ENCODE peak calls at places on chromosome 10, in seven cellular contexts. B, X, L, W, J, K and G are unnamed samples.

GRCh38 chr10:29609696-29610095 is 25.1 kb downstream of the SVIL start:
- DNase-seq in J (no peak), X (no peak), B (no peak), K (peak), W (no peak), L (no peak), G (no peak)

GRCh38 chr10:116688241-116688711 is 54.1 kb downstream of the HSPA12A start:
- DNase-seq in L (no peak), J (peak), B (no peak), W (no peak), K (peak), X (no peak), G (no peak)

GRCh38 chr10:95260397-95260881 is 30.4 kb downstream of the PDLIM1 start:
- DNase-seq in J (no peak), K (no peak), B (no peak), L (peak), X (peak), W (no peak), G (no peak)

GRCh38 chr10:29026065-29026797 is 262.6 kb upstream of the LYZL1 start:
- DNase-seq in W (no peak), L (no peak), J (peak), X (no peak), K (no peak), B (no peak), G (no peak)

GRCh38 chr10:114404171-114405010 is at the start of gene AFAP1L2:
- DNase-seq in L (no peak), B (no peak), X (no peak), W (no peak), K (peak), J (peak), G (peak)

GRCh38 chr10:28492093-28492492 is 40.8 kb upstream of the WAC start:
- DNase-seq in W (no peak), B (no peak), X (no peak), K (no peak), J (no peak), L (no peak), G (no peak)

GRCh38 chr10:75229961-75230360 is 5.8 kb downstream of the COMTD1 start:
- DNase-seq in W (no peak), J (no peak), B (no peak), X (no peak), L (no peak), K (no peak), G (no peak)

GRCh38 chr10:88437411-88437810 is 145.7 kb downstream of the RNLS start:
- DNase-seq in K (no peak), B (no peak), J (no peak), X (no peak), W (no peak), L (no peak), G (no peak)

GRCh38 chr10:96606946-96607345 is 20.1 kb upstream of the TM9SF3 start:
- DNase-seq in X (no peak), L (no peak), W (no peak), J (no peak), B (no peak), K (no peak), G (no peak)

GRCh38 chr10:50417486-50417905 is 166.2 kb upstream of the ASAH2 start:
- DNase-seq in W (no peak), B (no peak), K (no peak), X (no peak), L (no peak), J (peak), G (no peak)

GRCh38 chr10:50393784-50394183 is 142.5 kb upstream of the ASAH2 start:
- DNase-seq in K (no peak), L (no peak), B (no peak), W (no peak), X (no peak), J (no peak), G (no peak)

GRCh38 chr10:30434273-30435067 is 486 bp downstream of the MAP3K8 start:
- DNase-seq in W (peak), X (no peak), J (peak), K (peak), B (peak), L (peak), G (peak)

GRCh38 chr10:45502458-45502857 is 128.4 kb downstream of the ALOX5 start:
- DNase-seq in X (no peak), K (no peak), L (no peak), B (no peak), W (no peak), J (no peak), G (no peak)

GRCh38 chr10:114306116-114306973 is 67.3 kb downstream of the VWA2 start:
- DNase-seq in B (no peak), L (no peak), K (peak), W (peak), X (peak), J (no peak), G (no peak)

GRCh38 chr10:67017218-67017617 is 91.4 kb downstream of the LRRTM3 start:
- DNase-seq in W (no peak), B (no peak), L (no peak), X (no peak), J (no peak), K (no peak), G (no peak)

GRCh38 chr10:69972951-69973350 is 79.7 kb upstream of the MACROH2A2 start:
- DNase-seq in W (no peak), B (no peak), X (no peak), K (no peak), J (no peak), L (peak), G (no peak)

GRCh38 chr10:9608592-9608991 is 1409.1 kb upstream of the CELF2 start:
- DNase-seq in L (no peak), K (no peak), W (no peak), B (no peak), X (no peak), J (peak), G (no peak)

GRCh38 chr10:13521021-13521420 is 7.8 kb downstream of the BEND7 start:
- DNase-seq in B (no peak), X (no peak), L (no peak), K (no peak), W (no peak), J (no peak), G (no peak)

GRCh38 chr10:88991161-88991899 is 732 bp downstream of the FAS start:
- DNase-seq in J (peak), W (peak), X (no peak), K (peak), L (no peak), B (peak), G (peak)

GRCh38 chr10:62019013-62019684 is 117.7 kb downstream of the ARID5B start:
- DNase-seq in X (no peak), B (no peak), W (no peak), J (no peak), K (no peak), L (no peak), G (no peak)

GRCh38 chr10:102657984-102658724 is 13.9 kb downstream of the TRIM8 start:
- DNase-seq in K (peak), L (no peak), J (no peak), X (no peak), W (peak), B (peak), G (peak)
- TF ChIP-seq POLR2AphosphoS5 in K (no peak), L (no peak), J (no peak), X (no peak), W (peak), B (peak), G (peak)

GRCh38 chr10:79354615-79355014 is 7.3 kb downstream of the PPIF start:
- DNase-seq in J (no peak), W (no peak), B (no peak), K (no peak), L (no peak), X (no peak), G (no peak)

GRCh38 chr10:79353000-79353406 is 5.7 kb downstream of the PPIF start:
- DNase-seq in W (no peak), B (no peak), X (no peak), L (no peak), J (no peak), K (no peak), G (no peak)

GRCh38 chr10:79355420-79356010 is 8.2 kb downstream of the PPIF start:
- DNase-seq in L (no peak), J (no peak), W (no peak), K (no peak), X (no peak), B (no peak), G (no peak)

GRCh38 chr10:79353726-79354125 is 6.5 kb downstream of the PPIF start:
- DNase-seq in J (no peak), X (no peak), W (no peak), K (no peak), L (no peak), B (no peak), G (no peak)

GRCh38 chr10:79354141-79354540 is 6.9 kb downstream of the PPIF start:
- DNase-seq in X (no peak), K (no peak), L (no peak), B (no peak), J (no peak), W (no peak), G (no peak)
- TF ChIP-seq POLR2AphosphoS5 in X (no peak), K (no peak), L (no peak), B (no peak), J (no peak), W (no peak), G (no peak)

GRCh38 chr10:80196270-80196949 is 8.9 kb downstream of the ANXA11 start:
- DNase-seq in W (peak), K (no peak), B (no peak), L (no peak), J (no peak), X (no peak), G (peak)
- TF ChIP-seq POLR2AphosphoS5 in W (peak), K (peak), B (no peak), L (peak), J (no peak), X (no peak), G (peak)

GRCh38 chr10:80204193-80204714 is 1.1 kb downstream of the ANXA11 start:
- DNase-seq in L (no peak), X (no peak), J (peak), W (peak), K (no peak), B (peak), G (peak)
- TF ChIP-seq POLR2AphosphoS5 in L (no peak), X (no peak), J (peak), W (no peak), K (no peak), B (no peak), G (peak)

GRCh38 chr10:122190553-122190952 is 80.5 kb upstream of the BTBD16 start:
- DNase-seq in W (no peak), K (no peak), X (no peak), J (no peak), L (no peak), B (no peak), G (peak)
- TF ChIP-seq POLR2AphosphoS5 in W (no peak), K (peak), X (no peak), J (no peak), L (peak), B (no peak), G (peak)

GRCh38 chr10:17062009-17062408 is 67.6 kb downstream of the CUBN start:
- DNase-seq in W (no peak), L (no peak), K (no peak), B (no peak), X (no peak), J (no peak), G (no peak)
- TF ChIP-seq POLR2AphosphoS5 in W (no peak), L (no peak), K (peak), B (no peak), X (no peak), J (no peak), G (no peak)

DNA sequence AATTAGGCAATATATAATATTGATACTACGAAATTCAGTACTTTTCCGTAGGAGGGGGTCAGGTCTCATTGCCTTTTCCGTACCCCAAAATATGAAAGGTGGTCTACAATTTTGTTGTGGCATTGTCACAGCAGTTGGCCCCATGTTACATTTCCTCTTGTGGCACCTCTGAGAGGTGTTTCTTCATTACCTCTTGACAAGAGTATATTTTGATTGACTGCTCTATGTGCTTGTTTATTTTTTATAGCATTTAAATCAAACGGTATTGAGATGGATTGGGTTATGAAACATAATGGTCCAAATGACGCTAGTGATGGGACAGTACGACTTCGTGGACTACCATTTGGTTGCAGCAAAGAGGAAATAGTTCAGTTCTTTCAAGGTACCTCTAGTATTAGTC is 4.2 kb upstream of the PBLD start:
- DNase-seq in X (no peak), J (no peak), K (no peak), W (no peak), B (no peak), L (no peak), G (no peak)
- TF ChIP-seq POLR2AphosphoS5 in X (no peak), J (no peak), K (no peak), W (no peak), B (no peak), L (no peak), G (no peak)

GRCh38 chr10:5544216-5544805 is 19.6 kb downstream of the CALML3 start:
- DNase-seq in K (peak), B (peak), J (no peak), L (no peak), W (no peak), X (no peak), G (peak)
- TF ChIP-seq POLR2AphosphoS5 in K (no peak), B (no peak), J (no peak), L (no peak), W (no peak), X (no peak), G (no peak)